ENCODE peak calls at places on chromosomes 13 and 19, in nine cellular contexts. One of them, this sample, is unnamed. For H3K27me3, the result is how much of the 10 kb centered on the place peaks cover.

GRCh38 chr19:58538257-58539168 is 5.4 kb upstream of the TRIM28 start:
- DNase-seq in neural progenitor cell: peak
- DNase-seq in IMR-90: no peak
- DNase-seq in GM23338: peak
- DNase-seq in fibroblast of lung: no peak
- DNase-seq in mammary epithelial cell: no peak
- DNase-seq in testis: no peak
- DNase-seq in ovary: no peak
- DNase-seq in thyroid gland: peak
- DNase-seq in this sample: peak

GRCh38 chr19:29663861-29664752 is 1.2 kb upstream of the PLEKHF1 start:
- DNase-seq in neural progenitor cell: no peak
- DNase-seq in IMR-90: peak
- DNase-seq in GM23338: no peak
- DNase-seq in fibroblast of lung: peak
- DNase-seq in mammary epithelial cell: peak
- DNase-seq in testis: no peak
- DNase-seq in ovary: no peak
- DNase-seq in thyroid gland: no peak
- DNase-seq in this sample: peak

GRCh38 chr19:34253711-34254551 is 423 bp upstream of the GARRE1 start:
- DNase-seq in neural progenitor cell: peak
- DNase-seq in IMR-90: peak
- DNase-seq in GM23338: peak
- DNase-seq in fibroblast of lung: peak
- DNase-seq in mammary epithelial cell: no peak
- DNase-seq in testis: no peak
- DNase-seq in ovary: peak
- DNase-seq in thyroid gland: peak
- DNase-seq in this sample: peak

GRCh38 chr19:29623726-29624488 is 17.8 kb downstream of the POP4 start:
- DNase-seq in neural progenitor cell: no peak
- DNase-seq in IMR-90: no peak
- DNase-seq in GM23338: no peak
- DNase-seq in fibroblast of lung: no peak
- DNase-seq in mammary epithelial cell: no peak
- DNase-seq in testis: no peak
- DNase-seq in ovary: no peak
- DNase-seq in thyroid gland: no peak
- DNase-seq in this sample: no peak

GRCh38 chr19:55287361-55288079 is 3.7 kb downstream of the BRSK1 start:
- DNase-seq in neural progenitor cell: no peak
- DNase-seq in IMR-90: no peak
- DNase-seq in GM23338: no peak
- DNase-seq in fibroblast of lung: no peak
- DNase-seq in mammary epithelial cell: no peak
- DNase-seq in testis: no peak
- DNase-seq in ovary: no peak
- DNase-seq in thyroid gland: no peak
- DNase-seq in this sample: no peak

GRCh38 chr19:1081301-1082164 is 13.6 kb downstream of the POLR2E start:
- DNase-seq in neural progenitor cell: peak
- DNase-seq in IMR-90: no peak
- DNase-seq in GM23338: peak
- DNase-seq in fibroblast of lung: no peak
- DNase-seq in mammary epithelial cell: no peak
- DNase-seq in testis: no peak
- DNase-seq in ovary: peak
- DNase-seq in thyroid gland: no peak
- DNase-seq in this sample: peak

GRCh38 chr19:15456871-15457700 is 7.3 kb downstream of the RASAL3 start:
- DNase-seq in neural progenitor cell: peak
- DNase-seq in IMR-90: no peak
- DNase-seq in GM23338: peak
- DNase-seq in fibroblast of lung: no peak
- DNase-seq in mammary epithelial cell: no peak
- DNase-seq in testis: peak
- DNase-seq in ovary: no peak
- DNase-seq in thyroid gland: no peak
- DNase-seq in this sample: no peak

GRCh38 chr13:97335488-97336134 is 98.4 kb upstream of the RAP2A start:
- DNase-seq in neural progenitor cell: no peak
- DNase-seq in IMR-90: no peak
- DNase-seq in GM23338: no peak
- DNase-seq in fibroblast of lung: no peak
- DNase-seq in mammary epithelial cell: no peak
- DNase-seq in testis: no peak
- DNase-seq in ovary: no peak
- DNase-seq in thyroid gland: no peak
- DNase-seq in this sample: no peak

GRCh38 chr13:50357136-50357535 is 341.9 kb downstream of the KCNRG start:
- DNase-seq in neural progenitor cell: no peak
- DNase-seq in IMR-90: no peak
- DNase-seq in GM23338: no peak
- DNase-seq in fibroblast of lung: no peak
- DNase-seq in mammary epithelial cell: no peak
- DNase-seq in testis: no peak
- DNase-seq in ovary: no peak
- DNase-seq in thyroid gland: no peak
- DNase-seq in this sample: no peak

GRCh38 chr19:1360818-1361461 is 22.8 kb upstream of the NDUFS7 start:
- DNase-seq in neural progenitor cell: peak
- DNase-seq in IMR-90: peak
- DNase-seq in GM23338: no peak
- DNase-seq in fibroblast of lung: peak
- DNase-seq in mammary epithelial cell: peak
- DNase-seq in testis: peak
- DNase-seq in ovary: peak
- DNase-seq in thyroid gland: no peak
- DNase-seq in this sample: peak

GRCh38 chr13:45231722-45232121 is 30.9 kb upstream of the KCTD4 start:
- DNase-seq in neural progenitor cell: no peak
- DNase-seq in IMR-90: peak
- DNase-seq in GM23338: no peak
- DNase-seq in fibroblast of lung: peak
- DNase-seq in mammary epithelial cell: no peak
- DNase-seq in testis: no peak
- DNase-seq in ovary: no peak
- DNase-seq in thyroid gland: no peak
- DNase-seq in this sample: no peak

GRCh38 chr19:37983916-37984315 is 76.9 kb downstream of the SIPA1L3 start:
- DNase-seq in neural progenitor cell: no peak
- DNase-seq in IMR-90: no peak
- DNase-seq in GM23338: no peak
- DNase-seq in fibroblast of lung: peak
- DNase-seq in mammary epithelial cell: peak
- DNase-seq in testis: peak
- DNase-seq in ovary: no peak
- DNase-seq in thyroid gland: no peak
- DNase-seq in this sample: no peak

GRCh38 chr19:46621191-46622117 is 3.4 kb downstream of the PTGIR start:
- DNase-seq in neural progenitor cell: peak
- DNase-seq in IMR-90: peak
- DNase-seq in GM23338: peak
- DNase-seq in fibroblast of lung: no peak
- DNase-seq in mammary epithelial cell: no peak
- DNase-seq in testis: no peak
- DNase-seq in ovary: no peak
- DNase-seq in thyroid gland: no peak
- DNase-seq in this sample: peak

GRCh38 chr19:46623915-46624502 is 880 bp downstream of the PTGIR start:
- DNase-seq in neural progenitor cell: no peak
- DNase-seq in IMR-90: no peak
- DNase-seq in GM23338: no peak
- DNase-seq in fibroblast of lung: no peak
- DNase-seq in mammary epithelial cell: no peak
- DNase-seq in testis: no peak
- DNase-seq in ovary: no peak
- DNase-seq in thyroid gland: no peak
- DNase-seq in this sample: no peak

GRCh38 chr19:46620716-46621115 is 4.2 kb downstream of the PTGIR start:
- DNase-seq in neural progenitor cell: no peak
- DNase-seq in IMR-90: peak
- DNase-seq in GM23338: no peak
- DNase-seq in fibroblast of lung: peak
- DNase-seq in mammary epithelial cell: no peak
- DNase-seq in testis: no peak
- DNase-seq in ovary: no peak
- DNase-seq in thyroid gland: no peak
- DNase-seq in this sample: peak

GRCh38 chr19:46620267-46620666 is 4.6 kb downstream of the PTGIR start:
- DNase-seq in neural progenitor cell: no peak
- DNase-seq in IMR-90: no peak
- DNase-seq in GM23338: no peak
- DNase-seq in fibroblast of lung: no peak
- DNase-seq in mammary epithelial cell: no peak
- DNase-seq in testis: no peak
- DNase-seq in ovary: no peak
- DNase-seq in thyroid gland: no peak
- DNase-seq in this sample: no peak

DNA sequence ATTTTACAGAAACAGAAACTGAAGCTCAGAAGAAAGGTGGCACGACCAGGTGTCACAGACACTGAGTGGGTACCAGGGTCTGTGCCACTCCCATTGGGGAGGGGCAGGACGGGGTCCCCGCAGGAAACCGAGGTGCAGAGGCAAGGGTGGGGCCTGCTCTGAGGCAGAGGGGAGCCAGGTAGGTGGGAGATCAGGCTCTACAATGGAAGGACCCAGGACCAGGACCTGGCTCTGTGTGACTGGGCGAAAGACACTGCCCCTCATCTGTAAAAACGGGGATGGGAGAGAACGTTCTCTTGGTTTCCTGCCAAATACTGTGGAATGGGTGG is 2.8 kb downstream of the PTGIR start:
- DNase-seq in neural progenitor cell: no peak
- DNase-seq in IMR-90: no peak
- DNase-seq in GM23338: no peak
- DNase-seq in fibroblast of lung: no peak
- DNase-seq in mammary epithelial cell: no peak
- DNase-seq in testis: no peak
- DNase-seq in ovary: no peak
- DNase-seq in thyroid gland: no peak
- DNase-seq in this sample: no peak
- H3K27ac ChIP-seq in neural progenitor cell: no peak
- H3K27ac ChIP-seq in IMR-90: no peak
- H3K27ac ChIP-seq in GM23338: no peak
- H3K27ac ChIP-seq in fibroblast of lung: peak
- H3K27ac ChIP-seq in mammary epithelial cell: no peak
- H3K27ac ChIP-seq in testis: no peak
- H3K27ac ChIP-seq in ovary: no peak
- H3K27ac ChIP-seq in thyroid gland: no peak
- H3K27ac ChIP-seq in this sample: no peak

DNA sequence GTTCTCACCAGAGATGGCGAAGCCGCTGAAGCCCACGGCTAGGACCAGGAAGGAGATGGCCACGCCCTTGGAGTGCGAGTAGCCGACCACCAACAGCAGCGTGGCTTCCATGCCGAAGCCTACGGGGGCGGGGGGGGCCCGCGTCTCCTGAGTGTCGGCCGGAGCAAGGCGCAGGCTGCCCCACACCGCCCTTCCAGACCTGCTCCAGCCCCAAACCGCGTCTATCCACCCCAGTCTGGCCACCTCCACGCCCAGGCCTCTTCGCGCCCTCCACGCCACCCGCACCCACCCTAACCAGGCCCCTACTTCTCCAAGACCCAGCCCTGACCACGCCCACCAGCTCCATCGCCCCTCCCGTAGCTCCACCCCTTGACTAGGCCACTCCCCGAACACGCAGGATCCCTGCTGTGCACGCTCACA is 6.2 kb downstream of the GFY start:
- DNase-seq in neural progenitor cell: no peak
- DNase-seq in IMR-90: no peak
- DNase-seq in GM23338: no peak
- DNase-seq in fibroblast of lung: no peak
- DNase-seq in mammary epithelial cell: no peak
- DNase-seq in testis: no peak
- DNase-seq in ovary: no peak
- DNase-seq in thyroid gland: no peak
- DNase-seq in this sample: no peak
- H3K27me3 ChIP-seq in neural progenitor cell: half or more
- H3K27me3 ChIP-seq in IMR-90: half or more
- H3K27me3 ChIP-seq in GM23338: half or more
- H3K27me3 ChIP-seq in fibroblast of lung: half or more
- H3K27me3 ChIP-seq in mammary epithelial cell: under half
- H3K27me3 ChIP-seq in testis: under half
- H3K27me3 ChIP-seq in ovary: under half
- H3K27me3 ChIP-seq in thyroid gland: under half
- H3K27me3 ChIP-seq in this sample: under half

GRCh38 chr19:12156254-12157058 is at the start of gene ZNF625:
- DNase-seq in neural progenitor cell: peak
- DNase-seq in IMR-90: peak
- DNase-seq in GM23338: peak
- DNase-seq in fibroblast of lung: peak
- DNase-seq in mammary epithelial cell: peak
- DNase-seq in testis: peak
- DNase-seq in ovary: peak
- DNase-seq in thyroid gland: peak
- DNase-seq in this sample: peak
- H3K27ac ChIP-seq in neural progenitor cell: peak
- H3K27ac ChIP-seq in IMR-90: peak
- H3K27ac ChIP-seq in GM23338: peak
- H3K27ac ChIP-seq in fibroblast of lung: peak
- H3K27ac ChIP-seq in mammary epithelial cell: no peak
- H3K27ac ChIP-seq in testis: peak
- H3K27ac ChIP-seq in ovary: peak
- H3K27ac ChIP-seq in thyroid gland: peak
- H3K27ac ChIP-seq in this sample: peak

GRCh38 chr19:51546650-51547396 is 15.4 kb upstream of the SIGLEC6 start:
- DNase-seq in neural progenitor cell: no peak
- DNase-seq in IMR-90: peak
- DNase-seq in GM23338: no peak
- DNase-seq in fibroblast of lung: peak
- DNase-seq in mammary epithelial cell: no peak
- DNase-seq in testis: no peak
- DNase-seq in ovary: no peak
- DNase-seq in thyroid gland: no peak
- DNase-seq in this sample: no peak

GRCh38 chr19:51546107-51546649 is 14.7 kb upstream of the SIGLEC6 start:
- DNase-seq in neural progenitor cell: no peak
- DNase-seq in IMR-90: no peak
- DNase-seq in GM23338: no peak
- DNase-seq in fibroblast of lung: no peak
- DNase-seq in mammary epithelial cell: no peak
- DNase-seq in testis: no peak
- DNase-seq in ovary: no peak
- DNase-seq in thyroid gland: no peak
- DNase-seq in this sample: no peak

GRCh38 chr19:51548213-51548651 is 16.8 kb upstream of the SIGLEC6 start:
- DNase-seq in neural progenitor cell: no peak
- DNase-seq in IMR-90: no peak
- DNase-seq in GM23338: no peak
- DNase-seq in fibroblast of lung: no peak
- DNase-seq in mammary epithelial cell: no peak
- DNase-seq in testis: no peak
- DNase-seq in ovary: no peak
- DNase-seq in thyroid gland: no peak
- DNase-seq in this sample: no peak

GRCh38 chr19:51548891-51549305 is 17.4 kb upstream of the SIGLEC6 start:
- DNase-seq in neural progenitor cell: no peak
- DNase-seq in IMR-90: no peak
- DNase-seq in GM23338: no peak
- DNase-seq in fibroblast of lung: no peak
- DNase-seq in mammary epithelial cell: no peak
- DNase-seq in testis: no peak
- DNase-seq in ovary: no peak
- DNase-seq in thyroid gland: no peak
- DNase-seq in this sample: no peak

GRCh38 chr19:51547397-51548212 is 16.1 kb upstream of the SIGLEC6 start:
- DNase-seq in neural progenitor cell: no peak
- DNase-seq in IMR-90: no peak
- DNase-seq in GM23338: no peak
- DNase-seq in fibroblast of lung: no peak
- DNase-seq in mammary epithelial cell: no peak
- DNase-seq in testis: no peak
- DNase-seq in ovary: peak
- DNase-seq in thyroid gland: no peak
- DNase-seq in this sample: no peak
- H3K27me3 ChIP-seq in neural progenitor cell: under half
- H3K27me3 ChIP-seq in IMR-90: under half
- H3K27me3 ChIP-seq in GM23338: under half
- H3K27me3 ChIP-seq in fibroblast of lung: under half
- H3K27me3 ChIP-seq in mammary epithelial cell: under half
- H3K27me3 ChIP-seq in testis: under half
- H3K27me3 ChIP-seq in ovary: under half
- H3K27me3 ChIP-seq in thyroid gland: under half
- H3K27me3 ChIP-seq in this sample: under half